ENCODE peak calls at places on chromosomes 12 and 14, in eight cellular contexts. One of them, this sample, is unnamed.

GRCh38 chr12:105920161-105920684 is 218.5 kb downstream of the NUAK1 start:
- DNase-seq in naive thymus-derived CD4-positive, alpha-beta T cell: no peak
- DNase-seq in fibroblast of lung: no peak
- DNase-seq in left ventricle myocardium inferior: peak; percentile 43
- DNase-seq in uterus: peak; percentile 82
- DNase-seq in kidney: no peak
- DNase-seq in HL-60: no peak
- DNase-seq in A549: no peak
- DNase-seq in this sample: no peak

GRCh38 chr12:121530600-121531355 is 50.0 kb downstream of the KDM2B start:
- DNase-seq in naive thymus-derived CD4-positive, alpha-beta T cell: peak; percentile 65
- DNase-seq in fibroblast of lung: peak; percentile 80
- DNase-seq in left ventricle myocardium inferior: peak; percentile 78
- DNase-seq in uterus: peak; percentile 81
- DNase-seq in kidney: peak; percentile 89
- DNase-seq in HL-60: peak; percentile 92
- DNase-seq in A549: no peak
- DNase-seq in this sample: no peak

GRCh38 chr14:99036594-99037293 is 235.3 kb downstream of the BCL11B start:
- DNase-seq in naive thymus-derived CD4-positive, alpha-beta T cell: no peak
- DNase-seq in fibroblast of lung: no peak
- DNase-seq in left ventricle myocardium inferior: peak; percentile 30
- DNase-seq in uterus: no peak
- DNase-seq in kidney: no peak
- DNase-seq in HL-60: peak; percentile 95
- DNase-seq in A549: no peak
- DNase-seq in this sample: peak; percentile 69

GRCh38 chr14:60981626-60982455 is 796 bp downstream of the SLC38A6 start:
- DNase-seq in naive thymus-derived CD4-positive, alpha-beta T cell: no peak
- DNase-seq in fibroblast of lung: peak; percentile 85
- DNase-seq in left ventricle myocardium inferior: no peak
- DNase-seq in uterus: no peak
- DNase-seq in kidney: no peak
- DNase-seq in HL-60: no peak
- DNase-seq in A549: peak; percentile 37
- DNase-seq in this sample: no peak

GRCh38 chr14:74251546-74252030 is 12.3 kb downstream of the VSX2 start:
- DNase-seq in naive thymus-derived CD4-positive, alpha-beta T cell: peak; percentile 66
- DNase-seq in fibroblast of lung: peak; percentile 78
- DNase-seq in left ventricle myocardium inferior: peak; percentile 59
- DNase-seq in uterus: peak; percentile 54
- DNase-seq in kidney: peak; percentile 86
- DNase-seq in HL-60: peak; percentile 66
- DNase-seq in A549: peak; percentile 82
- DNase-seq in this sample: no peak

GRCh38 chr12:12927211-12928079 is 24.5 kb downstream of the GPRC5D start:
- DNase-seq in naive thymus-derived CD4-positive, alpha-beta T cell: no peak
- DNase-seq in fibroblast of lung: peak; percentile 82
- DNase-seq in left ventricle myocardium inferior: peak; percentile 66
- DNase-seq in uterus: peak; percentile 29
- DNase-seq in kidney: peak; percentile 93
- DNase-seq in HL-60: no peak
- DNase-seq in A549: peak; percentile 93
- DNase-seq in this sample: peak; percentile 78

GRCh38 chr12:45887544-45887943 is 102.8 kb downstream of the SCAF11 start:
- DNase-seq in naive thymus-derived CD4-positive, alpha-beta T cell: no peak
- DNase-seq in fibroblast of lung: no peak
- DNase-seq in left ventricle myocardium inferior: no peak
- DNase-seq in uterus: no peak
- DNase-seq in kidney: no peak
- DNase-seq in HL-60: no peak
- DNase-seq in A549: no peak
- DNase-seq in this sample: no peak

GRCh38 chr12:13250416-13250815 is 53.9 kb downstream of the EMP1 start:
- DNase-seq in naive thymus-derived CD4-positive, alpha-beta T cell: no peak
- DNase-seq in fibroblast of lung: no peak
- DNase-seq in left ventricle myocardium inferior: no peak
- DNase-seq in uterus: no peak
- DNase-seq in kidney: no peak
- DNase-seq in HL-60: no peak
- DNase-seq in A549: no peak
- DNase-seq in this sample: no peak

GRCh38 chr12:113048716-113049127 is 7.8 kb upstream of the DTX1 start:
- DNase-seq in naive thymus-derived CD4-positive, alpha-beta T cell: peak; percentile 48
- DNase-seq in fibroblast of lung: peak; percentile 71
- DNase-seq in left ventricle myocardium inferior: no peak
- DNase-seq in uterus: no peak
- DNase-seq in kidney: no peak
- DNase-seq in HL-60: peak; percentile 64
- DNase-seq in A549: peak; percentile 89
- DNase-seq in this sample: no peak

GRCh38 chr14:60658909-60659585 is 9.8 kb upstream of the SIX1 start:
- DNase-seq in naive thymus-derived CD4-positive, alpha-beta T cell: no peak
- DNase-seq in fibroblast of lung: peak; percentile 83
- DNase-seq in left ventricle myocardium inferior: no peak
- DNase-seq in uterus: no peak
- DNase-seq in kidney: no peak
- DNase-seq in HL-60: no peak
- DNase-seq in A549: no peak
- DNase-seq in this sample: no peak

GRCh38 chr14:75654127-75654732 is 6.4 kb downstream of the ERG28 start:
- DNase-seq in naive thymus-derived CD4-positive, alpha-beta T cell: peak; percentile 78
- DNase-seq in fibroblast of lung: peak; percentile 72
- DNase-seq in left ventricle myocardium inferior: peak; percentile 78
- DNase-seq in uterus: peak; percentile 78
- DNase-seq in kidney: peak; percentile 84
- DNase-seq in HL-60: peak; percentile 53
- DNase-seq in A549: peak; percentile 86
- DNase-seq in this sample: peak; percentile 80

GRCh38 chr14:61033851-61034250 is 52.8 kb downstream of the SLC38A6 start:
- DNase-seq in naive thymus-derived CD4-positive, alpha-beta T cell: no peak
- DNase-seq in fibroblast of lung: no peak
- DNase-seq in left ventricle myocardium inferior: no peak
- DNase-seq in uterus: no peak
- DNase-seq in kidney: no peak
- DNase-seq in HL-60: no peak
- DNase-seq in A549: no peak
- DNase-seq in this sample: no peak

GRCh38 chr12:132432721-132433577 is 57.0 kb upstream of the FBRSL1 start:
- DNase-seq in naive thymus-derived CD4-positive, alpha-beta T cell: no peak
- DNase-seq in fibroblast of lung: peak; percentile 74
- DNase-seq in left ventricle myocardium inferior: no peak
- DNase-seq in uterus: no peak
- DNase-seq in kidney: no peak
- DNase-seq in HL-60: no peak
- DNase-seq in A549: no peak
- DNase-seq in this sample: no peak

GRCh38 chr14:103123128-103123633 is at the start of gene TNFAIP2:
- DNase-seq in naive thymus-derived CD4-positive, alpha-beta T cell: no peak
- DNase-seq in fibroblast of lung: no peak
- DNase-seq in left ventricle myocardium inferior: peak; percentile 79
- DNase-seq in uterus: peak; percentile 42
- DNase-seq in kidney: peak; percentile 91
- DNase-seq in HL-60: peak; percentile 66
- DNase-seq in A549: no peak
- DNase-seq in this sample: no peak

GRCh38 chr12:107196681-107197080 is 103.3 kb upstream of the CRY1 start:
- DNase-seq in naive thymus-derived CD4-positive, alpha-beta T cell: no peak
- DNase-seq in fibroblast of lung: peak; percentile 15
- DNase-seq in left ventricle myocardium inferior: no peak
- DNase-seq in uterus: no peak
- DNase-seq in kidney: no peak
- DNase-seq in HL-60: no peak
- DNase-seq in A549: no peak
- DNase-seq in this sample: no peak

DNA sequence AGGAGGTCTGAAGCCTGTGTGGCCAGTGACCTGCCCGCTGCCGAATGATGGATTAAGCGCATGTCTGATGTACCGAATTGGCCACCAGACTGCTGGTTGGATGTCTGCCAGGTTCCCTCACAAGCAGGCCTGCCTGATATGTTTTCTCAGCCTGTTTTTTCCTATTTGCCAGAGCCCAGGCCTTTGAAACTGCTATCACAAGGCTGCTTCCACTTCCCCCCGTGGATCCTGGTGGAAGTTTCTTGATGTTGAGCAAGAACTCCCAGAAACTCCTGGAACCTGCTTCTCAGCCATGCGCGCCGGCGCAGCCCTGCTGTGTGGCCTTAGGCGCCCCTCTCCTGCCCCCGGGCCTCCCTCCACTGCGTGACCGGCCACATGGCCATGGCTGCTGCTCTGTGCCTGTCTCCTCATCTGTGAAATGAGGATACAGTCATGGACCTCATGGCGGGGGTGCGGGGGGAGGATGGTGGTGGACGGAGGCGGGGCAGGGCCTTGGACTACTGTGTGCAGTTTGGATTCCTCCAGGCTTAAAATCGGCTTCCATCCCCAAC is 56.6 kb downstream of the CALM1 start:
- DNase-seq in naive thymus-derived CD4-positive, alpha-beta T cell: no peak
- DNase-seq in fibroblast of lung: peak; percentile 26
- DNase-seq in left ventricle myocardium inferior: peak; percentile 24
- DNase-seq in uterus: no peak
- DNase-seq in kidney: peak; percentile 87
- DNase-seq in HL-60: no peak
- DNase-seq in A549: no peak
- DNase-seq in this sample: no peak
- H3K27ac ChIP-seq in naive thymus-derived CD4-positive, alpha-beta T cell: no peak overlapping the region
- H3K27ac ChIP-seq in fibroblast of lung: no peak overlapping the region
- H3K27ac ChIP-seq in left ventricle myocardium inferior: peak overlapping the region; percentile 65
- H3K27ac ChIP-seq in uterus: no peak overlapping the region
- H3K27ac ChIP-seq in kidney: no peak overlapping the region
- H3K27ac ChIP-seq in HL-60: no peak overlapping the region
- H3K27ac ChIP-seq in A549: no peak overlapping the region
- H3K27ac ChIP-seq in this sample: no peak overlapping the region

DNA sequence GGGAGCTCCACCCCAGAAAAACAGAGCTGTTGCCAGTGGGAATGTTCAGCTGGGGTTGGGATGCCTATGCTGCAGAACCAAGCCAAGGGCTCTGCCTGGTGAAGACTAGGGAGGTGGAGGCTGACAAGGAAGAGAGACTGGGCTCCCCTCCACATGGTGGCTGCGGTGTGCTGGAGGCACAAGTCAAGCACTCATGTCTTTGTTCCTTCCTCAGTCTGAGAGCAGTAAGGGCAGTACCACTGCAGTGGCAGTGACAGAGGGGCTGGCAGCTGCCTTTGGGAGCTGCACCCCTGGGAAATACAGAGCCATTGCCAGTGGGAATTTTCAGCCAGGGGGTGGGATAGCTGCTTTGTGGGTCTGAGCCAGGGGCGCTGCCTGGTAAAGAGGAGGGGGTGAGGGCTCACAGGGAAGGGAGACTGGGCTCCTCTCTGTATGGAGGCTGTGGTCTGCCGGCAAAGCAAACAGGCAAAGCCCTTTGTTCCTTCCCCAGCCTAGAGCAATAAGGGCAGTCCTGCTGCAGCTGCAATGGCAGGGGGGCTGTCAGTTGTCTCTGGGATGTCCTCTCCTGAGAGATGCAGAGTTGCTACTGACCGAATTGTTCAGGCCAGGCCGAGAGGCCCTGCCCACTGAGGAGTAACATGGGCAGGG is 255.9 kb downstream of the RAD51B start:
- DNase-seq in naive thymus-derived CD4-positive, alpha-beta T cell: no peak
- DNase-seq in fibroblast of lung: no peak
- DNase-seq in left ventricle myocardium inferior: no peak
- DNase-seq in uterus: no peak
- DNase-seq in kidney: no peak
- DNase-seq in HL-60: no peak
- DNase-seq in A549: no peak
- DNase-seq in this sample: no peak
- H3K27ac ChIP-seq in naive thymus-derived CD4-positive, alpha-beta T cell: no peak overlapping the region
- H3K27ac ChIP-seq in fibroblast of lung: no peak overlapping the region
- H3K27ac ChIP-seq in left ventricle myocardium inferior: no peak overlapping the region
- H3K27ac ChIP-seq in uterus: peak overlapping the region; percentile 12
- H3K27ac ChIP-seq in kidney: no peak overlapping the region
- H3K27ac ChIP-seq in HL-60: no peak overlapping the region
- H3K27ac ChIP-seq in A549: peak overlapping the region; percentile 59
- H3K27ac ChIP-seq in this sample: no peak overlapping the region

GRCh38 chr14:100440758-100441203 is 117.6 kb downstream of the SLC25A47 start:
- DNase-seq in naive thymus-derived CD4-positive, alpha-beta T cell: no peak
- DNase-seq in fibroblast of lung: no peak
- DNase-seq in left ventricle myocardium inferior: no peak
- DNase-seq in uterus: no peak
- DNase-seq in kidney: no peak
- DNase-seq in HL-60: no peak
- DNase-seq in A549: no peak
- DNase-seq in this sample: no peak

GRCh38 chr14:100441271-100441947 is 118.3 kb downstream of the SLC25A47 start:
- DNase-seq in naive thymus-derived CD4-positive, alpha-beta T cell: no peak
- DNase-seq in fibroblast of lung: no peak
- DNase-seq in left ventricle myocardium inferior: no peak
- DNase-seq in uterus: no peak
- DNase-seq in kidney: no peak
- DNase-seq in HL-60: no peak
- DNase-seq in A549: no peak
- DNase-seq in this sample: no peak

GRCh38 chr14:100438678-100439592 is 115.8 kb downstream of the SLC25A47 start:
- DNase-seq in naive thymus-derived CD4-positive, alpha-beta T cell: no peak
- DNase-seq in fibroblast of lung: peak; percentile 47
- DNase-seq in left ventricle myocardium inferior: no peak
- DNase-seq in uterus: peak; percentile 45
- DNase-seq in kidney: peak; percentile 84
- DNase-seq in HL-60: no peak
- DNase-seq in A549: peak; percentile 98
- DNase-seq in this sample: no peak

GRCh38 chr14:100439781-100440180 is 116.6 kb downstream of the SLC25A47 start:
- DNase-seq in naive thymus-derived CD4-positive, alpha-beta T cell: no peak
- DNase-seq in fibroblast of lung: peak; percentile 17
- DNase-seq in left ventricle myocardium inferior: peak; percentile 32
- DNase-seq in uterus: peak; percentile 67
- DNase-seq in kidney: no peak
- DNase-seq in HL-60: no peak
- DNase-seq in A549: peak; percentile 41
- DNase-seq in this sample: no peak

GRCh38 chr14:100440207-100440631 is 117.1 kb downstream of the SLC25A47 start:
- DNase-seq in naive thymus-derived CD4-positive, alpha-beta T cell: peak; percentile 30
- DNase-seq in fibroblast of lung: peak; percentile 51
- DNase-seq in left ventricle myocardium inferior: peak; percentile 64
- DNase-seq in uterus: peak; percentile 79
- DNase-seq in kidney: peak; percentile 81
- DNase-seq in HL-60: peak; percentile 58
- DNase-seq in A549: peak; percentile 89
- DNase-seq in this sample: no peak
- H3K27ac ChIP-seq in naive thymus-derived CD4-positive, alpha-beta T cell: no peak overlapping the region
- H3K27ac ChIP-seq in fibroblast of lung: no peak overlapping the region
- H3K27ac ChIP-seq in left ventricle myocardium inferior: peak overlapping the region; percentile 68
- H3K27ac ChIP-seq in uterus: peak overlapping the region; percentile 79
- H3K27ac ChIP-seq in kidney: peak overlapping the region; percentile 10
- H3K27ac ChIP-seq in HL-60: no peak overlapping the region
- H3K27ac ChIP-seq in A549: peak overlapping the region; percentile 83
- H3K27ac ChIP-seq in this sample: no peak overlapping the region

DNA sequence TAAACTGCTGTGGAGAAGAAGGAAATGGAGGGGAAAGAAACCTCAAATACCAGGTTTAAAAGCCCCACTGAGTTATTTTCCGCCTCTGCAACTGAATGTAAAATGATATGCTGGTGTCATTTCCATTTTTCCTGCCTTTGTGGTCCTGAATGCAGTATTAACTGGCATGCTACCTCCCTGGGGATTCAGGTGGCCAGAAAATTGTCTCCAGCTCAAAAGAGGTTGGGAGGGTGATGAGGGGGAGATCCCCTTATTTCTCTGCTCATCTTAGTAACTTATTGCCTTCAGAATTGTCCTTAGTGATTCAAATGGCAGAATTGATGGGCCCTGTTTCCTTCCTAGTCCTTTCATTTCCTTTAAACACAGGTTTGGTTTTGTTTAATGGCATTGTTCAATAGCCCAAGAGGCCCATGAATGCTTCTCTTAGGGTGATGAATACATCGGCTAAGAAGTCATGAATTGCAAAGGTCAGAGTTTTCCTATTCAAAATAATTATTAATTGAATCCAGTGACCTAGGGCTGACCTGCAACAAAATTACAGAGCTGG is 207.0 kb downstream of the SLC41A2 start:
- DNase-seq in naive thymus-derived CD4-positive, alpha-beta T cell: no peak
- DNase-seq in fibroblast of lung: no peak
- DNase-seq in left ventricle myocardium inferior: no peak
- DNase-seq in uterus: no peak
- DNase-seq in kidney: no peak
- DNase-seq in HL-60: no peak
- DNase-seq in A549: no peak
- DNase-seq in this sample: no peak
- H3K27ac ChIP-seq in naive thymus-derived CD4-positive, alpha-beta T cell: no peak overlapping the region
- H3K27ac ChIP-seq in fibroblast of lung: no peak overlapping the region
- H3K27ac ChIP-seq in left ventricle myocardium inferior: no peak overlapping the region
- H3K27ac ChIP-seq in uterus: no peak overlapping the region
- H3K27ac ChIP-seq in kidney: no peak overlapping the region
- H3K27ac ChIP-seq in HL-60: peak overlapping the region; percentile 65
- H3K27ac ChIP-seq in A549: no peak overlapping the region
- H3K27ac ChIP-seq in this sample: no peak overlapping the region

This sample was measured in coronary artery.